ENCODE peak calls at places on chromosome 1, in five cellular contexts. J, V, P, M and S are unnamed samples.

GRCh38 chr1:52343982-52344381 is 22.0 kb downstream of the CC2D1B start:
- DNase-seq in P (no peak), J (no peak), V (no peak), M (no peak), S (no peak)

GRCh38 chr1:43276673-43277072 is 6.9 kb downstream of the TMEM125 start:
- DNase-seq in P (no peak), M (no peak), V (no peak), J (no peak), S (no peak)

GRCh38 chr1:7885513-7886298 is 32.8 kb upstream of the UTS2 start:
- DNase-seq in V (peak; percentile 92), P (no peak), J (peak; percentile 95), M (peak; percentile 55), S (no peak)

GRCh38 chr1:92326681-92327080 is 27.8 kb downstream of the RPAP2 start:
- DNase-seq in V (no peak), J (no peak), P (no peak), M (no peak), S (no peak)

GRCh38 chr1:12158362-12159092 is 8.3 kb upstream of the TNFRSF1B start:
- DNase-seq in J (no peak), V (no peak), P (no peak), M (no peak), S (no peak)

GRCh38 chr1:201622824-201623223 is 83.9 kb downstream of the NAV1 start:
- DNase-seq in J (no peak), M (no peak), V (no peak), P (no peak), S (no peak)

GRCh38 chr1:54609301-54609921 is 13.9 kb downstream of the FAM151A start:
- DNase-seq in P (no peak), J (no peak), V (no peak), M (peak; percentile 59), S (no peak)

GRCh38 chr1:153598309-153599172 is 14.4 kb downstream of the S100A16 start:
- DNase-seq in P (peak; percentile 85), M (no peak), V (peak; percentile 23), J (no peak), S (peak; percentile 66)

GRCh38 chr1:204446413-204447111 is 34.9 kb upstream of the PPP1R15B start:
- DNase-seq in P (peak; percentile 53), J (peak; percentile 85), M (peak; percentile 89), V (peak; percentile 82), S (peak; percentile 41)

GRCh38 chr1:6172549-6172948 is 7.6 kb downstream of the CHD5 start:
- DNase-seq in J (no peak), M (no peak), V (no peak), P (no peak), S (no peak)

GRCh38 chr1:186974774-186975181 is 146.0 kb downstream of the PLA2G4A start:
- DNase-seq in J (no peak), V (no peak), M (no peak), P (peak; percentile 98), S (peak; percentile 90)

GRCh38 chr1:150578278-150579109 is 916 bp downstream of the MCL1 start:
- DNase-seq in M (peak; percentile 84), J (peak; percentile 66), V (peak; percentile 54), P (peak; percentile 92), S (peak; percentile 92)

GRCh38 chr1:233424727-233425222 is 97.3 kb downstream of the MAP3K21 start:
- DNase-seq in V (no peak), M (no peak), P (peak; percentile 7), J (no peak), S (no peak)
- TF ChIP-seq CTCF in V (no peak), M (no peak), P (peak; percentile 20), J (no peak), S (peak; percentile 18)

GRCh38 chr1:155648207-155649147 is 38.5 kb downstream of the MSTO1 start:
- DNase-seq in V (no peak), P (peak; percentile 89), J (peak; percentile 23), M (no peak), S (peak; percentile 85)
- H3K4me3 ChIP-seq in V (no peak overlapping the region), P (peak overlapping the region; percentile 57), J (no peak overlapping the region), M (no peak overlapping the region), S (peak overlapping the region; percentile 43)

GRCh38 chr1:224922404-224923164 is 6.9 kb upstream of the DNAH14 start:
- DNase-seq in M (no peak), V (no peak), J (peak; percentile 13), P (peak; percentile 44), S (peak; percentile 42)
- TF ChIP-seq CTCF in M (peak; percentile 70), V (peak; percentile 65), J (no peak), P (peak; percentile 82), S (peak; percentile 75)

DNA sequence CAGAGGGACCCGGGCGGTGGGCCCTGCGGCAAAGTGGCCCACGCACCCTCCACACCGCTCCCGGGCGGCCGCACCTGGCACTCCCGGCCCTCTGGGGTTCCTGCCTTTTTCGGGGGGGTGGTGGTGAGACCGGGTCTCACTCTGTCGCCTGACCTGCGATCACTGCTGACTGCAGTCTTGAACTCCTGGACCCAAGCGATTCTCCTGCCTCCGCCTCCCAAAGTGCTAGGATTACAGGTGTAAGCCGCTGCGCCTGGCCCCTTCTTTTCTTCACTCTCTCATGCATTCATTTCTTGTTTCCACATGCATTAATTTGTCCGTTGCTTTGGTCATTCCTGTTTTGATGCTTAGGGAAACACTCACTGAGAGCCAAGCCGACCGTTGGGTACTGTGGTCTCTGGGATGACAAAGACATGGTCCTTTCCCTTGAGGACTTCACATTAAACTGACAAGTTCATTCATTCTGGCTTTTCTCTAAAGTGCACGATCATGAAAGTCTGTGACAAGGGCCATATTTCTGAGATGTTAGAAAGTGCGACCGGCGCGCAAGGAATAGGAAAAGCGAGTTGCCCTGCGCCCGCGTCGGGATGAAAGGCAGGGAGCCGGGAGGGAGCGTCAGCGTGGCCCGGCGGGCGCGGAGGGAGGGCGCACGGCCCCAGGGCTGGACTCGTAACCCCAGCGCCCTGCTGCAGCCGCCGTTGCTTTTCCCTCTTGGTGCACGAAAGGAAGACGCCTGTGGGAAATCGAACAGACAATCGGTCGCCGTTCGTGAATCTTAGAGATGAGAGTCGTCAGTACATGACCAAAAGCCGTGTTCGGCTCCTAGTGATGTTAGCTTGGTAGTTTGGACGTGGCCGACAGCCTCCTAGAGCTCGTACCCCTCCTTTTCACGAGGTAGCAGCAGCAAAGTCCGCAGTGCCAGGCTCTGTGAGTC is 1.0 kb upstream of the MCOLN2 start:
- DNase-seq in J (peak; percentile 23), P (peak; percentile 16), M (no peak), V (peak; percentile 15), S (peak; percentile 11)
- H3K4me3 ChIP-seq in J (no peak overlapping the region), P (peak overlapping the region; percentile 62), M (peak overlapping the region; percentile 69), V (peak overlapping the region; percentile 83), S (peak overlapping the region; percentile 34)